ENCODE peak calls at places on chromosomes 7 and 10, in eight cellular contexts. J is activated gamma-delta T cell treated with anti-CD3 and anti-CD28 coated beads, Interleukin-2, amount 50 U/mL, for 16 hours; K is prostate gland; X is posterior vena cava; N is H9; I is choroid plexus epithelial cell; Z is NCI-H774; P is heart right ventricle. O is an unnamed sample.

GRCh38 chr10:75399461-75400162 is 2.0 kb downstream of the ZNF503 start:
- DNase-seq in K (peak), J (no peak), Z (peak), N (peak), P (peak), I (peak), X (peak), O (peak)

GRCh38 chr10:98620503-98620902 is 173.8 kb upstream of the HPS1 start:
- DNase-seq in P (no peak), I (no peak), J (no peak), X (no peak), K (no peak), N (no peak), Z (no peak), O (no peak)

GRCh38 chr10:78664929-78665525 is 403.7 kb upstream of the ZMIZ1 start:
- DNase-seq in X (no peak), J (no peak), I (peak), K (no peak), Z (no peak), P (no peak), N (no peak), O (peak)

GRCh38 chr7:139693651-139694388 is 84.0 kb downstream of the HIPK2 start:
- DNase-seq in J (no peak), I (no peak), N (no peak), P (no peak), K (no peak), Z (no peak), X (no peak), O (no peak)

GRCh38 chr7:15015545-15016314 is 113.2 kb upstream of the DGKB start:
- DNase-seq in I (peak), N (peak), K (peak), Z (peak), P (peak), J (no peak), X (no peak), O (peak)

GRCh38 chr7:44265733-44266132 is 59.7 kb downstream of the CAMK2B start:
- DNase-seq in K (no peak), I (no peak), N (no peak), X (no peak), J (no peak), P (no peak), Z (no peak), O (no peak)

GRCh38 chr10:105592468-105592867 is 951.4 kb downstream of the SORCS3 start:
- DNase-seq in I (no peak), Z (no peak), X (no peak), J (no peak), N (no peak), K (no peak), P (no peak), O (no peak)

GRCh38 chr7:87702326-87702725 is 74.1 kb downstream of the RUNDC3B start:
- DNase-seq in K (no peak), J (no peak), X (no peak), Z (no peak), P (no peak), N (no peak), I (peak), O (peak)

GRCh38 chr10:58513189-58514101 is 773 bp downstream of the BICC1 start:
- DNase-seq in N (peak), J (no peak), K (peak), Z (no peak), P (peak), X (peak), I (peak), O (peak)

GRCh38 chr7:79241288-79242055 is 212.0 kb downstream of the MAGI2 start:
- DNase-seq in Z (no peak), J (no peak), N (no peak), K (no peak), I (peak), P (no peak), X (no peak), O (peak)

GRCh38 chr10:30637881-30638467 is 8.4 kb upstream of the LYZL2 start:
- DNase-seq in Z (no peak), X (no peak), J (no peak), K (no peak), I (peak), N (no peak), P (no peak), O (peak)

GRCh38 chr10:24706479-24707118 is 17.1 kb downstream of the ARHGAP21 start:
- DNase-seq in P (no peak), X (no peak), Z (no peak), J (no peak), I (peak), N (no peak), K (no peak), O (peak)

GRCh38 chr7:24981544-24981951 is 1.6 kb upstream of the OSBPL3 start:
- DNase-seq in X (peak), I (peak), K (no peak), P (peak), Z (peak), N (peak), J (no peak), O (peak)

GRCh38 chr10:61750943-61751471 is 88.3 kb downstream of the CABCOCO1 start:
- DNase-seq in I (peak), K (no peak), X (peak), J (peak), N (peak), P (peak), Z (peak), O (peak)

GRCh38 chr10:124700293-124701037 is 43.7 kb downstream of the FAM53B start:
- DNase-seq in X (peak), N (no peak), P (no peak), J (no peak), K (no peak), I (peak), Z (no peak), O (no peak)

GRCh38 chr10:123381271-123381670 is 227.1 kb downstream of the BUB3 start:
- DNase-seq in I (peak), N (no peak), Z (no peak), P (no peak), X (no peak), K (no peak), J (no peak), O (no peak)